ENCODE peak calls at places on chromosomes 5 and 9, in seven cellular contexts. W is lower leg skin; L is activated CD4-positive, alpha-beta T cell treated with anti-CD3 and anti-CD28 coated beads, Interleukin-2, amount 50 U/mL, for 24 hours; P is A549; K is NCI-H1092 treated with DMSO at 0.1 percent for 48 hours; U is dermis blood vessel endothelial cell; V is iPS DF 6.9. T is an unnamed sample.

GRCh38 chr5:138352722-138353549 is 451 bp downstream of the KDM3B start:
- DNase-seq in W (peak; percentile 91), L (peak; percentile 38), P (peak; percentile 60), K (peak; percentile 53), U (peak; percentile 67), V (no peak), T (no peak)

GRCh38 chr5:150593593-150593992 is 46.9 kb upstream of the SYNPO start:
- DNase-seq in W (no peak), L (no peak), P (peak; percentile 14), K (no peak), U (no peak), V (no peak), T (no peak)

GRCh38 chr9:108779506-108779905 is 76.3 kb downstream of the ACTL7B start:
- DNase-seq in W (no peak), L (no peak), P (no peak), K (no peak), U (no peak), V (no peak), T (no peak)

GRCh38 chr5:174188300-174188699 is 142.8 kb downstream of the NSG2 start:
- DNase-seq in W (peak; percentile 49), L (no peak), P (no peak), K (no peak), U (no peak), V (no peak), T (no peak)

GRCh38 chr5:148827723-148828122 is 1.3 kb downstream of the ADRB2 start:
- DNase-seq in W (no peak), L (no peak), P (no peak), K (no peak), U (peak; percentile 64), V (no peak), T (no peak)

GRCh38 chr9:107312651-107313050 is 29.6 kb downstream of the RAD23B start:
- DNase-seq in W (no peak), L (no peak), P (no peak), K (no peak), U (no peak), V (no peak), T (peak; percentile 52)

GRCh38 chr5:172641359-172642045 is 439 bp downstream of the NEURL1B start:
- DNase-seq in W (no peak), L (no peak), P (peak; percentile 23), K (peak; percentile 29), U (no peak), V (no peak), T (no peak)

GRCh38 chr9:124699575-124699974 is 71.5 kb downstream of the NR6A1 start:
- DNase-seq in W (no peak), L (no peak), P (no peak), K (no peak), U (no peak), V (no peak), T (no peak)

GRCh38 chr9:130433168-130433946 is 11.4 kb upstream of the ASS1 start:
- DNase-seq in W (no peak), L (no peak), P (peak; percentile 68), K (peak; percentile 14), U (peak; percentile 63), V (no peak), T (peak; percentile 92)

GRCh38 chr9:118321823-118322222 is 617.6 kb downstream of the TLR4 start:
- DNase-seq in W (no peak), L (no peak), P (no peak), K (no peak), U (no peak), V (no peak), T (no peak)

T was measured in D341Med.